ENCODE peak calls at places on chromosomes 7 and 10, in six cellular contexts. One of them, this sample, is unnamed.
A peak's percentile ranks its signal among the peaks of the same experiment; 100 is the strongest.

GRCh38 chr10:51524041-51524440 is 175.4 kb downstream of the CSTF2T start:
- DNase-seq in NCI-H748 treated with DMSO at 0.1 percent for 48 hours: no peak
- DNase-seq in A549: no peak
- DNase-seq in smooth muscle cell of the brain vasculature: no peak
- DNase-seq in GM12878: no peak
- DNase-seq in MM.1S: no peak
- DNase-seq in this sample: no peak

GRCh38 chr7:47664650-47665049 is 82.7 kb upstream of the TNS3 start:
- DNase-seq in smooth muscle cell of the brain vasculature: no peak
- DNase-seq in A549: peak; percentile 79
- DNase-seq in GM12878: no peak
- DNase-seq in MM.1S: no peak
- DNase-seq in NCI-H748 treated with DMSO at 0.1 percent for 48 hours: no peak
- DNase-seq in this sample: peak; percentile 91

GRCh38 chr10:108358912-108359311 is 1194.4 kb upstream of the SORCS1 start:
- DNase-seq in A549: peak; percentile 20
- DNase-seq in GM12878: peak; percentile 13
- DNase-seq in MM.1S: no peak
- DNase-seq in smooth muscle cell of the brain vasculature: no peak
- DNase-seq in NCI-H748 treated with DMSO at 0.1 percent for 48 hours: no peak
- DNase-seq in this sample: peak; percentile 67

GRCh38 chr10:29119374-29119773 is 169.5 kb upstream of the LYZL1 start:
- DNase-seq in GM12878: no peak
- DNase-seq in MM.1S: peak; percentile 48
- DNase-seq in A549: peak; percentile 30
- DNase-seq in smooth muscle cell of the brain vasculature: no peak
- DNase-seq in NCI-H748 treated with DMSO at 0.1 percent for 48 hours: peak; percentile 7
- DNase-seq in this sample: no peak

GRCh38 chr10:7408494-7409044 is 2.3 kb downstream of the SFMBT2 start:
- DNase-seq in A549: peak; percentile 68
- DNase-seq in MM.1S: peak; percentile 31
- DNase-seq in GM12878: no peak
- DNase-seq in NCI-H748 treated with DMSO at 0.1 percent for 48 hours: no peak
- DNase-seq in smooth muscle cell of the brain vasculature: no peak
- DNase-seq in this sample: peak; percentile 39

GRCh38 chr10:35855155-35855947 is 213.3 kb upstream of the FZD8 start:
- DNase-seq in GM12878: no peak
- DNase-seq in NCI-H748 treated with DMSO at 0.1 percent for 48 hours: no peak
- DNase-seq in MM.1S: no peak
- DNase-seq in A549: no peak
- DNase-seq in smooth muscle cell of the brain vasculature: no peak
- DNase-seq in this sample: no peak

GRCh38 chr10:113788604-113789083 is 37.2 kb downstream of the PLEKHS1 start:
- DNase-seq in smooth muscle cell of the brain vasculature: peak; percentile 69
- DNase-seq in NCI-H748 treated with DMSO at 0.1 percent for 48 hours: no peak
- DNase-seq in MM.1S: no peak
- DNase-seq in A549: peak; percentile 80
- DNase-seq in GM12878: peak; percentile 62
- DNase-seq in this sample: peak; percentile 50

GRCh38 chr7:17297243-17297642 is 1.2 kb upstream of the AHR start:
- DNase-seq in NCI-H748 treated with DMSO at 0.1 percent for 48 hours: no peak
- DNase-seq in GM12878: no peak
- DNase-seq in smooth muscle cell of the brain vasculature: no peak
- DNase-seq in A549: no peak
- DNase-seq in MM.1S: no peak
- DNase-seq in this sample: no peak

GRCh38 chr7:49885593-49886285 is 112.3 kb downstream of the VWC2 start:
- DNase-seq in MM.1S: peak; percentile 90
- DNase-seq in smooth muscle cell of the brain vasculature: no peak
- DNase-seq in A549: no peak
- DNase-seq in NCI-H748 treated with DMSO at 0.1 percent for 48 hours: no peak
- DNase-seq in GM12878: no peak
- DNase-seq in this sample: no peak

GRCh38 chr7:151759591-151760042 is 117.3 kb downstream of the PRKAG2 start:
- DNase-seq in A549: peak; percentile 71
- DNase-seq in MM.1S: peak; percentile 71
- DNase-seq in NCI-H748 treated with DMSO at 0.1 percent for 48 hours: peak; percentile 61
- DNase-seq in GM12878: no peak
- DNase-seq in smooth muscle cell of the brain vasculature: no peak
- DNase-seq in this sample: peak; percentile 52

GRCh38 chr7:137760111-137760510 is 86.7 kb downstream of the DGKI start:
- DNase-seq in A549: no peak
- DNase-seq in MM.1S: no peak
- DNase-seq in GM12878: no peak
- DNase-seq in smooth muscle cell of the brain vasculature: no peak
- DNase-seq in NCI-H748 treated with DMSO at 0.1 percent for 48 hours: no peak
- DNase-seq in this sample: no peak

GRCh38 chr10:132231656-132232552 is 45.2 kb downstream of the DPYSL4 start:
- DNase-seq in NCI-H748 treated with DMSO at 0.1 percent for 48 hours: peak; percentile 66
- DNase-seq in smooth muscle cell of the brain vasculature: no peak
- DNase-seq in GM12878: no peak
- DNase-seq in MM.1S: no peak
- DNase-seq in A549: no peak
- DNase-seq in this sample: no peak

GRCh38 chr10:30387646-30388243 is 38.7 kb upstream of the MTPAP start:
- DNase-seq in NCI-H748 treated with DMSO at 0.1 percent for 48 hours: no peak
- DNase-seq in GM12878: no peak
- DNase-seq in smooth muscle cell of the brain vasculature: no peak
- DNase-seq in MM.1S: no peak
- DNase-seq in A549: peak; percentile 21
- DNase-seq in this sample: peak; percentile 25

This sample was measured in Caki2.